ENCODE peak calls at places on chromosomes 1 and 21, in four cellular contexts. G is H1, Q is GM12878, K is HepG2. P is an unnamed sample.
A peak's percentile ranks its signal among the peaks of the same experiment; 100 is the strongest.

GRCh38 chr1:109385417-109385816 is 12.3 kb downstream of the SORT1 start:
- DNase-seq in K (no peak), Q (no peak), G (no peak), P (no peak)

GRCh38 chr1:97144527-97144926 is 422.9 kb downstream of the PTBP2 start:
- DNase-seq in Q (no peak), G (no peak), K (no peak), P (no peak)

GRCh38 chr1:24138481-24139158 is 4.3 kb downstream of the IL22RA1 start:
- DNase-seq in K (no peak), Q (no peak), G (no peak), P (no peak)

GRCh38 chr1:18140411-18140810 is 32.8 kb downstream of the IGSF21 start:
- DNase-seq in Q (no peak), G (no peak), K (no peak), P (no peak)

GRCh38 chr1:234927968-234928635 is 200.5 kb downstream of the TOMM20 start:
- DNase-seq in K (no peak), G (no peak), Q (no peak), P (no peak)

GRCh38 chr1:7526196-7526866 is 244.8 kb upstream of the VAMP3 start:
- DNase-seq in G (no peak), Q (no peak), K (no peak), P (no peak)

GRCh38 chr1:41919131-41919530 is 409 bp upstream of the HIVEP3 start:
- DNase-seq in G (no peak), K (no peak), Q (no peak), P (no peak)

GRCh38 chr1:207898836-207899235 is 12.1 kb downstream of the CD34 start:
- DNase-seq in Q (no peak), G (no peak), K (no peak), P (no peak)

GRCh38 chr1:162159515-162159914 is 90.0 kb downstream of the NOS1AP start:
- DNase-seq in K (peak; percentile 54), G (no peak), Q (no peak), P (no peak)

GRCh38 chr1:25017436-25018109 is 87.5 kb upstream of the RUNX3 start:
- DNase-seq in K (peak; percentile 36), Q (no peak), G (no peak), P (no peak)

GRCh38 chr1:70084314-70084915 is 121.0 kb downstream of the LRRC40 start:
- DNase-seq in G (no peak), K (no peak), Q (no peak), P (no peak)

GRCh38 chr21:43752758-43753438 is 23.2 kb downstream of the CSTB start:
- DNase-seq in Q (no peak), K (no peak), G (no peak), P (no peak)

GRCh38 chr1:25433389-25434186 is 2.9 kb downstream of the MACO1 start:
- DNase-seq in K (no peak), G (no peak), Q (no peak), P (no peak)

GRCh38 chr1:75426688-75427087 is 184.2 kb downstream of the SLC44A5 start:
- DNase-seq in G (no peak), K (no peak), Q (no peak), P (no peak)

GRCh38 chr1:12031039-12031980 is 12.0 kb downstream of the MIIP start:
- DNase-seq in G (peak; percentile 73), K (no peak), Q (no peak), P (no peak)

GRCh38 chr1:6497215-6497866 is 5.9 kb upstream of the PLEKHG5 start:
- DNase-seq in K (no peak), Q (no peak), G (no peak), P (no peak)

GRCh38 chr1:69221492-69221990 is 346.2 kb upstream of the LRRC7 start:
- DNase-seq in Q (no peak), G (no peak), K (no peak), P (no peak)

DNA sequence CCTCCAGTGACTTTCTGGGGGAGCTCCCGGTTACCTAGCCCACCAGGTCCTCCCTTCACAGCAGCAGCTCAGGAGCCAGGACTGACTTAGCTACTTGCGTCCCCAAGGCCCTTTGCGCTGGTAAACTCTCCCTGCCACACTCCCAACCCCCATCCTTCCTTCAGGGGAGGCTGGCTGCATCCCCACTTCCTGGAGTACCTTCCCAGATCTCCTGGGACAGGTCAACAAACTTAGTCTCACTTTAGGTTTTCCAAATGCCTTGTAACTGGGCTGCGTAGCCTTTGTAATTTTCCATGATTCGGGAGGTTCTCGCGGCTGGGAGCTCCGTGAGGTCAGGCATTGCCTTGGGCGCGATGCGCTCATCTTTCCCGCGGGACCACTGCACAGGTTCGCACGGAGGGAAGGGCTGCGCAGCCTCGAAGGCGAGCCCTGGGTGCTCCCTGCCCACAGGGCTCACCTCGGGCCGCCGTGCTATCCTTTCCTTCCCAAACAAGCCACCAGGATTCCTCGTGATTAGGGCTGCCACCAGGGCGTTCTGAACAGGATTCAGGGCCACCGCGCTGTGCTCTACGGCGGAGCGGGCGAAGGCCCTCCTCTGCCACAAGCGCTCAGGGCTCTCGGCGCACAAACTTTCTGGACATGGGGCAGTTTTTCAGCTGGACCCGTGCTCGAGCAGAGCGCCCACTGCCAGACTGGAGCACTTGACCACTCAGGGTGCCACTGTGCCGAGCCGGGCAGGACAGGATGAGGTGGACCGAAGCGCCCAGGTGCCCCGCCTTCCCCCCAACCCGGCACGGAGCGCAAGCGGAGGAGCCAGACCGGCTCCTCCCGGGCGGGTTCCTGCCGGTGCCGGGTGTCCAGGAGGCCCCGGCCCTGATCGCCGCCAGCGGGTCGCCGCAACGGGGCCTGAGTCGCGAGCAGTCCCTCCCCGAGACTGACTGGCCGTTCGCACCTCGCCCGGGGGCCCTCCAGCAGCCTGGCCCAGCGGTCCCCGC is 1.1 kb downstream of the TMPRSS2 start:
- DNase-seq in Q (no peak), G (peak; percentile 77), K (no peak), P (no peak)
- H3K4me3 ChIP-seq in Q (no peak overlapping the region), G (peak overlapping the region; percentile 80), K (peak overlapping the region; percentile 58), P (peak overlapping the region; percentile 70)

GRCh38 chr1:116540088-116540487 is 30.7 kb downstream of the CD58 start:
- DNase-seq in Q (no peak), G (no peak), K (no peak), P (no peak)
- TF ChIP-seq SUZ12 in Q (no peak), G (no peak), K (no peak), P (no peak)

GRCh38 chr21:15415541-15416261 is 314.1 kb upstream of the USP25 start:
- DNase-seq in K (peak; percentile 6), Q (no peak), G (no peak), P (no peak)
- H3K9ac ChIP-seq in K (no peak overlapping the region), Q (no peak overlapping the region), G (no peak overlapping the region), P (no peak overlapping the region)

DNA sequence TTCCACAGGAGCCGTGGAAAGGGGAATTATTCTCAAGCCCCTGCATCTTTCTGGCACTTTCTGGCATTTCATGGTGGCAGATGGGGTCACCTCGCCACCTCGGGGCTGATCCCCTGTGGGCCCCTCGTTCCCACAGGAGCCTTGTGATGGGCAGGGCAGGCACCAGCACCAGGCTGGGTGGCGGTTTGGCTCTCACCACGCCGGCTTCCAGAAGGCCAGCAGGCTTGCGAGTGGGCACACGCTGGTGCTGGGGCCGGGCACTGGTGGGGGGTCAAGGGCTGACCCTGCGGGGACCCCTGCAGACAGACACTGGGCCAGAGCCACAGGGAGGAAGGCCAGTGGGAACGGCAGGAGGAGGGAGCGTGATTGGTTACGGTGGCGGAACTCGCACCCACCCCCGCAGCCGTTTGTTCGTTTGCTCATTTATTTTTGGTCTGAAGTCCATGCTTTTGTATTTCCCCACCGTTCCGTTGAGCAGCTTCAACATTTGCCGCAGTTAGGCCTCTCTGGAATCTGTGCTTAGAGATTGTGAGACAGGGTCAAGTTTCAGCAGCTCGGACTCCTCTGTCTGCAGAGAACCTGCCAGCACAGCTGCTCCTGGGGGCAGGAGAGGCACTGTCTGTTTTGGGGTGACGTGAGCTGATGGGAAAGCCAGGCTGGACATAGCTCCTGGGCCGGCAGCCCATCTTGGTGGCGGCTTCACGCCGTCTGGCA is 5.3 kb downstream of the COL18A1 start:
- DNase-seq in Q (no peak), G (no peak), K (peak; percentile 92), P (no peak)
- H3K4me3 ChIP-seq in Q (no peak overlapping the region), G (no peak overlapping the region), K (peak overlapping the region; percentile 52), P (no peak overlapping the region)

GRCh38 chr1:212060632-212061472 is 25.3 kb downstream of the DTL start:
- DNase-seq in G (no peak), Q (no peak), K (no peak), P (no peak)

GRCh38 chr1:212067790-212068189 is 32.2 kb downstream of the DTL start:
- DNase-seq in K (no peak), G (no peak), Q (no peak), P (no peak)

GRCh38 chr1:212062832-212063438 is 27.4 kb downstream of the DTL start:
- DNase-seq in K (peak; percentile 47), G (no peak), Q (no peak), P (no peak)
- TF ChIP-seq SUZ12 in K (no peak), G (no peak), Q (no peak), P (no peak)

GRCh38 chr1:111990878-111991760 is 1.7 kb upstream of the KCND3 start:
- DNase-seq in K (peak; percentile 11), Q (no peak), G (peak; percentile 80), P (peak; percentile 74)
- H3K9ac ChIP-seq in K (no peak overlapping the region), Q (no peak overlapping the region), G (no peak overlapping the region), P (peak overlapping the region; percentile 67)

GRCh38 chr1:174643206-174643605 is 195.4 kb downstream of the GPR52 start:
- DNase-seq in G (no peak), K (no peak), Q (no peak), P (no peak)

GRCh38 chr1:174640783-174641182 is 193.0 kb downstream of the GPR52 start:
- DNase-seq in G (no peak), Q (no peak), K (no peak), P (no peak)

GRCh38 chr1:174642393-174642792 is 194.6 kb downstream of the GPR52 start:
- DNase-seq in K (no peak), G (no peak), Q (no peak), P (no peak)

DNA sequence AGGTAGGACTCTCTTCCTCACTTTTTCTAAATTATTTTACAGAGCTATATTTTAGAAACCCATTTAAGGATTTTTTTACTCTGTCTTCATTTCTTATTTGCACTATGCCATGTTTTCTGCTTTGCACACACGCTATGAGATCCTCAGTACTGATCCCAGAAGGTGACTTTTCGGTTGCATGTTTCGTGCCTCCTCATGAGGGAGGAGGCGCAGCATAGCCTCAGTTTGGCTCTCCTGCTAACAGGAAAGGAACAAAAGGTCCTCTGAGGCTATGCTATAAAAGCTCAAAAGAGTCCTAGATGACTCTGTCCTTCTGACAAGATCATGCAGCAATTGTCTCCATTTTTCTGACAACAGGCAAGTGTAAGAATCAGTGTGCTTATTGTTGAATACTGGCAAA is 189.7 kb downstream of the GPR52 start:
- DNase-seq in K (no peak), Q (no peak), G (no peak), P (no peak)
- H3K4me3 ChIP-seq in K (no peak overlapping the region), Q (no peak overlapping the region), G (no peak overlapping the region), P (no peak overlapping the region)

P was measured in NT2/D1.